ENCODE peak calls at places on chromosomes 5 and 9, in seven cellular contexts. K is cardiac fibroblast, T is IMR-90, N is psoas muscle, H is HFFc6, C is GM13976, B is spleen. I is an unnamed sample.
A peak's percentile ranks its signal among the peaks of the same experiment; 100 is the strongest.

GRCh38 chr9:137383453-137384115 is 39.4 kb downstream of the EXD3 start:
- DNase-seq in K (no peak), T (no peak), N (peak; percentile 8), H (no peak), C (no peak), B (peak; percentile 67), I (no peak)

GRCh38 chr9:135283621-135284020 is 196.0 kb upstream of the PPP1R26 start:
- DNase-seq in K (no peak), T (no peak), N (no peak), H (no peak), C (no peak), B (no peak), I (no peak)

GRCh38 chr5:158456756-158457155 is 597.8 kb upstream of the CLINT1 start:
- DNase-seq in K (peak; percentile 87), T (peak; percentile 94), N (peak; percentile 25), H (peak; percentile 86), C (peak; percentile 31), B (no peak), I (no peak)

GRCh38 chr5:24294324-24294723 is 350.5 kb downstream of the CDH10 start:
- DNase-seq in K (no peak), T (no peak), N (no peak), H (no peak), C (no peak), B (no peak), I (no peak)

GRCh38 chr9:134502261-134503211 is 139.1 kb upstream of the COL5A1 start:
- DNase-seq in K (peak; percentile 98), T (peak; percentile 99), N (peak; percentile 82), H (peak; percentile 97), C (no peak), B (peak; percentile 56), I (no peak)

GRCh38 chr5:169762338-169763095 is 125.4 kb downstream of the DOCK2 start:
- DNase-seq in K (peak; percentile 39), T (peak; percentile 64), N (no peak), H (peak; percentile 60), C (no peak), B (no peak), I (no peak)

GRCh38 chr5:175329976-175330375 is 114.0 kb downstream of the DRD1 start:
- DNase-seq in K (no peak), T (no peak), N (no peak), H (no peak), C (no peak), B (no peak), I (no peak)

GRCh38 chr9:103514767-103515166 is 519.6 kb downstream of the CYLC2 start:
- DNase-seq in K (no peak), T (no peak), N (no peak), H (no peak), C (no peak), B (no peak), I (no peak)

GRCh38 chr9:127309715-127310114 is 45.1 kb downstream of the GARNL3 start:
- DNase-seq in K (no peak), T (no peak), N (no peak), H (no peak), C (no peak), B (no peak), I (no peak)

GRCh38 chr9:127303830-127304229 is 39.3 kb downstream of the GARNL3 start:
- DNase-seq in K (no peak), T (peak; percentile 24), N (no peak), H (no peak), C (no peak), B (no peak), I (no peak)

GRCh38 chr9:127307802-127308201 is 43.2 kb downstream of the GARNL3 start:
- DNase-seq in K (no peak), T (no peak), N (peak; percentile 31), H (no peak), C (no peak), B (no peak), I (no peak)

GRCh38 chr9:127308559-127309429 is 44.2 kb downstream of the GARNL3 start:
- DNase-seq in K (peak; percentile 65), T (peak; percentile 64), N (no peak), H (peak; percentile 15), C (no peak), B (no peak), I (no peak)

GRCh38 chr9:127305450-127306226 is 41.1 kb downstream of the GARNL3 start:
- DNase-seq in K (no peak), T (no peak), N (no peak), H (no peak), C (no peak), B (no peak), I (no peak)
- TF ChIP-seq CTCF in K (no peak), T (no peak), N (no peak), H (no peak), C (no peak), B (no peak), I (no peak)

GRCh38 chr5:154723740-154724505 is 31.3 kb upstream of the LARP1 start:
- DNase-seq in K (peak; percentile 41), T (peak; percentile 81), N (no peak), H (peak; percentile 39), C (no peak), B (no peak), I (no peak)
- TF ChIP-seq CTCF in K (no peak), T (no peak), N (no peak), H (no peak), C (no peak), B (no peak), I (no peak)

GRCh38 chr9:114287001-114287762 is 35.7 kb upstream of the ORM1 start:
- DNase-seq in K (no peak), T (no peak), N (peak; percentile 8), H (no peak), C (no peak), B (peak; percentile 63), I (peak; percentile 68)
- TF ChIP-seq CTCF in K (no peak), T (no peak), N (no peak), H (no peak), C (no peak), B (no peak), I (no peak)

GRCh38 chr5:68276740-68277139 is 61.2 kb downstream of the PIK3R1 start:
- DNase-seq in K (no peak), T (no peak), N (no peak), H (no peak), C (no peak), B (no peak), I (no peak)

GRCh38 chr5:68274847-68275700 is 59.5 kb downstream of the PIK3R1 start:
- DNase-seq in K (no peak), T (no peak), N (no peak), H (no peak), C (no peak), B (no peak), I (no peak)

GRCh38 chr5:68273717-68274409 is 58.3 kb downstream of the PIK3R1 start:
- DNase-seq in K (no peak), T (no peak), N (no peak), H (no peak), C (no peak), B (no peak), I (no peak)

GRCh38 chr5:68279960-68280359 is 64.4 kb downstream of the PIK3R1 start:
- DNase-seq in K (no peak), T (no peak), N (no peak), H (no peak), C (no peak), B (no peak), I (no peak)

GRCh38 chr5:68277427-68277826 is 61.9 kb downstream of the PIK3R1 start:
- DNase-seq in K (peak; percentile 52), T (peak; percentile 77), N (no peak), H (peak; percentile 48), C (no peak), B (no peak), I (no peak)
- TF ChIP-seq CTCF in K (no peak), T (no peak), N (no peak), H (no peak), C (no peak), B (no peak), I (no peak)